ENCODE peak calls at places on chromosomes 7 and 10, in six cellular contexts. Z, C, D, P, A and Q are unnamed samples.
A peak's percentile ranks its signal among the peaks of the same experiment; 100 is the strongest.

GRCh38 chr10:12358863-12359647 is 9.7 kb downstream of the CAMK1D start:
- DNase-seq in A (no peak), Z (no peak), D (no peak), C (no peak), P (no peak), Q (no peak)

GRCh38 chr10:52297727-52298126 is 16.4 kb upstream of the DKK1 start:
- DNase-seq in C (no peak), A (no peak), P (peak; percentile 28), D (no peak), Z (no peak), Q (no peak)

GRCh38 chr10:71782917-71783490 is 9.7 kb upstream of the VSIR start:
- DNase-seq in C (no peak), D (no peak), A (no peak), P (no peak), Z (no peak), Q (no peak)

GRCh38 chr7:83643012-83643411 is 5.9 kb downstream of the SEMA3E start:
- DNase-seq in D (no peak), P (no peak), C (no peak), Z (no peak), A (no peak), Q (no peak)

GRCh38 chr10:6543431-6544005 is 36.6 kb downstream of the PRKCQ start:
- DNase-seq in P (no peak), A (no peak), C (no peak), D (no peak), Z (no peak), Q (no peak)

GRCh38 chr7:4657640-4658417 is 24.3 kb upstream of the FOXK1 start:
- DNase-seq in A (no peak), C (no peak), P (no peak), D (no peak), Z (no peak), Q (no peak)

GRCh38 chr10:110725809-110726641 is 81.9 kb downstream of the RBM20 start:
- DNase-seq in C (no peak), Z (peak; percentile 74), D (no peak), A (no peak), P (peak; percentile 42), Q (no peak)

GRCh38 chr10:34280599-34281374 is 534.3 kb downstream of the PARD3 start:
- DNase-seq in P (peak; percentile 96), Z (peak; percentile 98), D (no peak), C (no peak), A (no peak), Q (no peak)

GRCh38 chr7:80834105-80834410 is 84.8 kb downstream of the SEMA3C start:
- DNase-seq in D (no peak), A (no peak), Z (no peak), C (no peak), P (no peak), Q (no peak)

GRCh38 chr7:2934211-2934731 is 90.2 kb upstream of the GNA12 start:
- DNase-seq in P (peak; percentile 71), C (no peak), D (no peak), A (no peak), Z (peak; percentile 77), Q (no peak)

GRCh38 chr10:33623677-33624076 is 289.2 kb upstream of the NRP1 start:
- DNase-seq in C (no peak), P (no peak), Z (no peak), A (no peak), D (no peak), Q (no peak)

GRCh38 chr10:11113156-11113555 is 95.5 kb downstream of the CELF2 start:
- DNase-seq in D (no peak), P (no peak), Z (no peak), C (no peak), A (no peak), Q (no peak)

GRCh38 chr10:86411281-86411841 is 44.8 kb upstream of the GRID1 start:
- DNase-seq in A (no peak), D (no peak), C (no peak), Z (peak; percentile 91), P (peak; percentile 23), Q (no peak)

GRCh38 chr7:138465046-138465445 is 5.0 kb downstream of the TRIM24 start:
- DNase-seq in Z (no peak), C (no peak), A (no peak), D (no peak), P (peak; percentile 16), Q (no peak)

GRCh38 chr7:104625956-104626355 is 297.6 kb downstream of the LHFPL3 start:
- DNase-seq in D (no peak), C (no peak), Z (no peak), A (no peak), P (no peak), Q (no peak)